ENCODE peak calls at places on chromosomes 11 and 22, in seven cellular contexts. One of them, this sample, is unnamed.

GRCh38 chr22:24525416-24526037 is 29.4 kb downstream of the GUCD1 start:
- DNase-seq in BJ: no peak
- DNase-seq in stimulated activated CD8-positive, alpha-beta memory T cell treated with anti-CD3 and anti-CD28 coated beads, Interleukin-15, amount 100 ng/mL, for 4 hours: peak
- DNase-seq in NCI-H2029: peak
- DNase-seq in T follicular helper cell: peak
- DNase-seq in stimulated activated CD4-positive, alpha-beta T cell treated with anti-CD3 and anti-CD28 coated beads, Interleukin-2, amount 100 ng/mL, for 48 hours: peak
- DNase-seq in activated CD4-positive, alpha-beta T cell treated with anti-CD3 and anti-CD28 coated beads, Interleukin-2, amount 10 ng/mL, durations not matched to agents 7 days and 5 days: peak
- DNase-seq in this sample: peak

GRCh38 chr11:106152013-106152412 is 74.6 kb downstream of the AASDHPPT start:
- DNase-seq in BJ: peak
- DNase-seq in stimulated activated CD8-positive, alpha-beta memory T cell treated with anti-CD3 and anti-CD28 coated beads, Interleukin-15, amount 100 ng/mL, for 4 hours: no peak
- DNase-seq in NCI-H2029: no peak
- DNase-seq in T follicular helper cell: no peak
- DNase-seq in stimulated activated CD4-positive, alpha-beta T cell treated with anti-CD3 and anti-CD28 coated beads, Interleukin-2, amount 100 ng/mL, for 48 hours: no peak
- DNase-seq in activated CD4-positive, alpha-beta T cell treated with anti-CD3 and anti-CD28 coated beads, Interleukin-2, amount 10 ng/mL, durations not matched to agents 7 days and 5 days: no peak
- DNase-seq in this sample: peak

GRCh38 chr22:38840129-38840528 is 3.7 kb downstream of the NPTXR start:
- DNase-seq in BJ: no peak
- DNase-seq in stimulated activated CD8-positive, alpha-beta memory T cell treated with anti-CD3 and anti-CD28 coated beads, Interleukin-15, amount 100 ng/mL, for 4 hours: no peak
- DNase-seq in NCI-H2029: no peak
- DNase-seq in T follicular helper cell: no peak
- DNase-seq in stimulated activated CD4-positive, alpha-beta T cell treated with anti-CD3 and anti-CD28 coated beads, Interleukin-2, amount 100 ng/mL, for 48 hours: no peak
- DNase-seq in activated CD4-positive, alpha-beta T cell treated with anti-CD3 and anti-CD28 coated beads, Interleukin-2, amount 10 ng/mL, durations not matched to agents 7 days and 5 days: no peak
- DNase-seq in this sample: no peak

GRCh38 chr11:23457641-23458040 is 597.4 kb upstream of the CCDC179 start:
- DNase-seq in BJ: no peak
- DNase-seq in stimulated activated CD8-positive, alpha-beta memory T cell treated with anti-CD3 and anti-CD28 coated beads, Interleukin-15, amount 100 ng/mL, for 4 hours: no peak
- DNase-seq in NCI-H2029: no peak
- DNase-seq in T follicular helper cell: no peak
- DNase-seq in stimulated activated CD4-positive, alpha-beta T cell treated with anti-CD3 and anti-CD28 coated beads, Interleukin-2, amount 100 ng/mL, for 48 hours: no peak
- DNase-seq in activated CD4-positive, alpha-beta T cell treated with anti-CD3 and anti-CD28 coated beads, Interleukin-2, amount 10 ng/mL, durations not matched to agents 7 days and 5 days: no peak
- DNase-seq in this sample: no peak

GRCh38 chr11:78926633-78927347 is 352.1 kb upstream of the NARS2 start:
- DNase-seq in BJ: peak
- DNase-seq in stimulated activated CD8-positive, alpha-beta memory T cell treated with anti-CD3 and anti-CD28 coated beads, Interleukin-15, amount 100 ng/mL, for 4 hours: no peak
- DNase-seq in NCI-H2029: no peak
- DNase-seq in T follicular helper cell: no peak
- DNase-seq in stimulated activated CD4-positive, alpha-beta T cell treated with anti-CD3 and anti-CD28 coated beads, Interleukin-2, amount 100 ng/mL, for 48 hours: no peak
- DNase-seq in activated CD4-positive, alpha-beta T cell treated with anti-CD3 and anti-CD28 coated beads, Interleukin-2, amount 10 ng/mL, durations not matched to agents 7 days and 5 days: no peak
- DNase-seq in this sample: no peak

GRCh38 chr11:65557280-65558001 is 718 bp downstream of the LTBP3 start:
- DNase-seq in BJ: no peak
- DNase-seq in stimulated activated CD8-positive, alpha-beta memory T cell treated with anti-CD3 and anti-CD28 coated beads, Interleukin-15, amount 100 ng/mL, for 4 hours: no peak
- DNase-seq in NCI-H2029: no peak
- DNase-seq in T follicular helper cell: no peak
- DNase-seq in stimulated activated CD4-positive, alpha-beta T cell treated with anti-CD3 and anti-CD28 coated beads, Interleukin-2, amount 100 ng/mL, for 48 hours: no peak
- DNase-seq in activated CD4-positive, alpha-beta T cell treated with anti-CD3 and anti-CD28 coated beads, Interleukin-2, amount 10 ng/mL, durations not matched to agents 7 days and 5 days: no peak
- DNase-seq in this sample: no peak

GRCh38 chr11:64648551-64648950 is 57.5 kb downstream of the SLC22A12 start:
- DNase-seq in BJ: no peak
- DNase-seq in stimulated activated CD8-positive, alpha-beta memory T cell treated with anti-CD3 and anti-CD28 coated beads, Interleukin-15, amount 100 ng/mL, for 4 hours: no peak
- DNase-seq in NCI-H2029: no peak
- DNase-seq in T follicular helper cell: no peak
- DNase-seq in stimulated activated CD4-positive, alpha-beta T cell treated with anti-CD3 and anti-CD28 coated beads, Interleukin-2, amount 100 ng/mL, for 48 hours: no peak
- DNase-seq in activated CD4-positive, alpha-beta T cell treated with anti-CD3 and anti-CD28 coated beads, Interleukin-2, amount 10 ng/mL, durations not matched to agents 7 days and 5 days: no peak
- DNase-seq in this sample: no peak

GRCh38 chr11:48093795-48094642 is 113.7 kb downstream of the PTPRJ start:
- DNase-seq in BJ: no peak
- DNase-seq in stimulated activated CD8-positive, alpha-beta memory T cell treated with anti-CD3 and anti-CD28 coated beads, Interleukin-15, amount 100 ng/mL, for 4 hours: no peak
- DNase-seq in NCI-H2029: peak
- DNase-seq in T follicular helper cell: no peak
- DNase-seq in stimulated activated CD4-positive, alpha-beta T cell treated with anti-CD3 and anti-CD28 coated beads, Interleukin-2, amount 100 ng/mL, for 48 hours: no peak
- DNase-seq in activated CD4-positive, alpha-beta T cell treated with anti-CD3 and anti-CD28 coated beads, Interleukin-2, amount 10 ng/mL, durations not matched to agents 7 days and 5 days: no peak
- DNase-seq in this sample: no peak

GRCh38 chr11:115503083-115503885 is 931 bp downstream of the CADM1 start:
- DNase-seq in BJ: peak
- DNase-seq in stimulated activated CD8-positive, alpha-beta memory T cell treated with anti-CD3 and anti-CD28 coated beads, Interleukin-15, amount 100 ng/mL, for 4 hours: no peak
- DNase-seq in NCI-H2029: peak
- DNase-seq in T follicular helper cell: no peak
- DNase-seq in stimulated activated CD4-positive, alpha-beta T cell treated with anti-CD3 and anti-CD28 coated beads, Interleukin-2, amount 100 ng/mL, for 48 hours: no peak
- DNase-seq in activated CD4-positive, alpha-beta T cell treated with anti-CD3 and anti-CD28 coated beads, Interleukin-2, amount 10 ng/mL, durations not matched to agents 7 days and 5 days: no peak
- DNase-seq in this sample: no peak

GRCh38 chr11:12246989-12247388 is 130.4 kb upstream of the PARVA start:
- DNase-seq in BJ: no peak
- DNase-seq in stimulated activated CD8-positive, alpha-beta memory T cell treated with anti-CD3 and anti-CD28 coated beads, Interleukin-15, amount 100 ng/mL, for 4 hours: no peak
- DNase-seq in NCI-H2029: no peak
- DNase-seq in T follicular helper cell: no peak
- DNase-seq in stimulated activated CD4-positive, alpha-beta T cell treated with anti-CD3 and anti-CD28 coated beads, Interleukin-2, amount 100 ng/mL, for 48 hours: no peak
- DNase-seq in activated CD4-positive, alpha-beta T cell treated with anti-CD3 and anti-CD28 coated beads, Interleukin-2, amount 10 ng/mL, durations not matched to agents 7 days and 5 days: no peak
- DNase-seq in this sample: no peak

GRCh38 chr11:122782222-122782621 is 56.1 kb upstream of the CRTAM start:
- DNase-seq in BJ: no peak
- DNase-seq in stimulated activated CD8-positive, alpha-beta memory T cell treated with anti-CD3 and anti-CD28 coated beads, Interleukin-15, amount 100 ng/mL, for 4 hours: no peak
- DNase-seq in NCI-H2029: no peak
- DNase-seq in T follicular helper cell: no peak
- DNase-seq in stimulated activated CD4-positive, alpha-beta T cell treated with anti-CD3 and anti-CD28 coated beads, Interleukin-2, amount 100 ng/mL, for 48 hours: no peak
- DNase-seq in activated CD4-positive, alpha-beta T cell treated with anti-CD3 and anti-CD28 coated beads, Interleukin-2, amount 10 ng/mL, durations not matched to agents 7 days and 5 days: no peak
- DNase-seq in this sample: no peak

GRCh38 chr11:127017482-127017881 is 16.9 kb upstream of the KIRREL3 start:
- DNase-seq in BJ: peak
- DNase-seq in stimulated activated CD8-positive, alpha-beta memory T cell treated with anti-CD3 and anti-CD28 coated beads, Interleukin-15, amount 100 ng/mL, for 4 hours: no peak
- DNase-seq in NCI-H2029: no peak
- DNase-seq in T follicular helper cell: no peak
- DNase-seq in stimulated activated CD4-positive, alpha-beta T cell treated with anti-CD3 and anti-CD28 coated beads, Interleukin-2, amount 100 ng/mL, for 48 hours: no peak
- DNase-seq in activated CD4-positive, alpha-beta T cell treated with anti-CD3 and anti-CD28 coated beads, Interleukin-2, amount 10 ng/mL, durations not matched to agents 7 days and 5 days: no peak
- DNase-seq in this sample: peak

GRCh38 chr22:36702832-36703210 is 731 bp downstream of the CACNG2 start:
- DNase-seq in BJ: no peak
- DNase-seq in stimulated activated CD8-positive, alpha-beta memory T cell treated with anti-CD3 and anti-CD28 coated beads, Interleukin-15, amount 100 ng/mL, for 4 hours: no peak
- DNase-seq in NCI-H2029: no peak
- DNase-seq in T follicular helper cell: no peak
- DNase-seq in stimulated activated CD4-positive, alpha-beta T cell treated with anti-CD3 and anti-CD28 coated beads, Interleukin-2, amount 100 ng/mL, for 48 hours: no peak
- DNase-seq in activated CD4-positive, alpha-beta T cell treated with anti-CD3 and anti-CD28 coated beads, Interleukin-2, amount 10 ng/mL, durations not matched to agents 7 days and 5 days: no peak
- DNase-seq in this sample: no peak

GRCh38 chr11:118533769-118534729 is 3.1 kb downstream of the TMEM25 start:
- DNase-seq in BJ: no peak
- DNase-seq in stimulated activated CD8-positive, alpha-beta memory T cell treated with anti-CD3 and anti-CD28 coated beads, Interleukin-15, amount 100 ng/mL, for 4 hours: no peak
- DNase-seq in NCI-H2029: no peak
- DNase-seq in T follicular helper cell: no peak
- DNase-seq in stimulated activated CD4-positive, alpha-beta T cell treated with anti-CD3 and anti-CD28 coated beads, Interleukin-2, amount 100 ng/mL, for 48 hours: no peak
- DNase-seq in activated CD4-positive, alpha-beta T cell treated with anti-CD3 and anti-CD28 coated beads, Interleukin-2, amount 10 ng/mL, durations not matched to agents 7 days and 5 days: no peak
- DNase-seq in this sample: no peak

GRCh38 chr22:48084041-48084748 is 1321.7 kb downstream of the TBC1D22A start:
- DNase-seq in BJ: no peak
- DNase-seq in stimulated activated CD8-positive, alpha-beta memory T cell treated with anti-CD3 and anti-CD28 coated beads, Interleukin-15, amount 100 ng/mL, for 4 hours: no peak
- DNase-seq in NCI-H2029: peak
- DNase-seq in T follicular helper cell: no peak
- DNase-seq in stimulated activated CD4-positive, alpha-beta T cell treated with anti-CD3 and anti-CD28 coated beads, Interleukin-2, amount 100 ng/mL, for 48 hours: no peak
- DNase-seq in activated CD4-positive, alpha-beta T cell treated with anti-CD3 and anti-CD28 coated beads, Interleukin-2, amount 10 ng/mL, durations not matched to agents 7 days and 5 days: peak
- DNase-seq in this sample: no peak

This sample was measured in brain microvascular endothelial cell.